ENCODE peak calls at places on chromosomes 5 and 9, in five cellular contexts. N is G401, B is MM.1S, Q is fibroblast of the aortic adventitia, Y is occipital lobe. S is an unnamed sample.

GRCh38 chr5:167940911-167941310 is 350.5 kb upstream of the WWC1 start:
- DNase-seq in B (no peak), N (no peak), Q (no peak), Y (no peak), S (no peak)

GRCh38 chr5:141617128-141617527 is 1.7 kb downstream of the DIAPH1 start:
- DNase-seq in B (no peak), Y (no peak), N (no peak), Q (peak), S (no peak)

GRCh38 chr5:33890147-33890546 is 1.6 kb downstream of the ADAMTS12 start:
- DNase-seq in N (no peak), Q (peak), B (no peak), Y (no peak), S (no peak)

GRCh38 chr5:151743535-151743934 is 14.9 kb downstream of the ATOX1 start:
- DNase-seq in B (no peak), N (no peak), Y (no peak), Q (peak), S (no peak)

GRCh38 chr5:97076098-97076497 is 66.3 kb downstream of the LIX1 start:
- DNase-seq in Q (no peak), B (no peak), Y (no peak), N (no peak), S (no peak)

GRCh38 chr5:72408602-72409001 is 88.4 kb downstream of the PTCD2 start:
- DNase-seq in B (no peak), N (no peak), Y (no peak), Q (peak), S (no peak)

GRCh38 chr9:99169982-99170761 is 51.6 kb downstream of the ALG2 start:
- DNase-seq in Q (no peak), N (no peak), B (no peak), Y (no peak), S (no peak)

GRCh38 chr5:74679968-74680367 is 5.1 kb upstream of the HEXB start:
- DNase-seq in N (no peak), Q (peak), B (no peak), Y (no peak), S (no peak)

GRCh38 chr5:76367623-76368366 is 35.3 kb upstream of the IQGAP2 start:
- DNase-seq in Y (no peak), B (peak), Q (no peak), N (no peak), S (no peak)

GRCh38 chr5:50965621-50966362 is 299.4 kb downstream of the PARP8 start:
- DNase-seq in Q (no peak), N (no peak), B (no peak), Y (no peak), S (no peak)

GRCh38 chr9:130579738-130580463 is 524 bp downstream of the FUBP3 start:
- DNase-seq in Q (no peak), N (no peak), Y (no peak), B (peak), S (peak)

GRCh38 chr5:9121597-9121996 is 424.3 kb downstream of the SEMA5A start:
- DNase-seq in B (no peak), Q (no peak), N (no peak), Y (no peak), S (no peak)

GRCh38 chr9:126419475-126419874 is 92.8 kb downstream of the MVB12B start:
- DNase-seq in Y (no peak), N (no peak), Q (no peak), B (peak), S (peak)

GRCh38 chr9:122402403-122403268 is 31.8 kb downstream of the PTGS1 start:
- DNase-seq in B (no peak), Y (no peak), Q (peak), N (no peak), S (no peak)

GRCh38 chr5:172904643-172905345 is 54.4 kb upstream of the RPL26L1 start:
- DNase-seq in Q (peak), B (no peak), Y (no peak), N (peak), S (no peak)

GRCh38 chr9:136095028-136095494 is at the start of gene NACC2:
- DNase-seq in N (peak), Q (peak), Y (no peak), B (no peak), S (peak)

GRCh38 chr5:33272288-33272687 is 168.5 kb upstream of the TARS1 start:
- DNase-seq in B (no peak), Q (peak), N (no peak), Y (no peak), S (no peak)

GRCh38 chr5:181203842-181204560 is 995 bp downstream of the TRIM7 start:
- DNase-seq in Y (no peak), N (peak), B (no peak), Q (no peak), S (no peak)

GRCh38 chr9:69674741-69675438 is 2.7 kb upstream of the APBA1 start:
- DNase-seq in Y (no peak), N (no peak), B (no peak), Q (peak), S (no peak)